ENCODE peak calls at places on chromosomes 4 and X, in six cellular contexts. G, Z, P, R, O and H are unnamed samples.

GRCh38 chr4:1379801-1380331 is 26.4 kb downstream of the NKX1-1 start:
- DNase-seq in O (no peak), G (no peak), P (no peak), R (no peak), Z (peak), H (no peak)

GRCh38 chr4:26863512-26863911 is 2.9 kb downstream of the STIM2 start:
- DNase-seq in G (no peak), O (no peak), R (no peak), P (no peak), Z (no peak), H (no peak)

GRCh38 chr4:133801858-133802257 is 399.7 kb downstream of the PABPC4L start:
- DNase-seq in O (no peak), P (no peak), R (no peak), G (peak), Z (no peak), H (no peak)

GRCh38 chr4:83783179-83783578 is 247.3 kb downstream of the GPAT3 start:
- DNase-seq in R (no peak), O (no peak), Z (no peak), G (no peak), P (no peak), H (no peak)

GRCh38 chr4:64899563-64899962 is 490.3 kb upstream of the TECRL start:
- DNase-seq in R (no peak), G (no peak), O (no peak), P (no peak), Z (no peak), H (no peak)

GRCh38 chr4:83272900-83273299 is 11.7 kb downstream of the COQ2 start:
- DNase-seq in G (no peak), Z (no peak), O (no peak), R (no peak), P (no peak), H (peak)

GRCh38 chrX:74119016-74119910 is 184.7 kb upstream of the ZCCHC13 start:
- DNase-seq in G (no peak), O (no peak), Z (no peak), P (no peak), R (no peak), H (no peak)

GRCh38 chrX:118751950-118752783 is 24.8 kb downstream of the IL13RA1 start:
- DNase-seq in O (no peak), Z (no peak), G (no peak), P (no peak), R (no peak), H (peak)

GRCh38 chrX:133045986-133046385 is 50.9 kb downstream of the USP26 start:
- DNase-seq in R (peak), Z (no peak), G (peak), P (peak), O (no peak), H (no peak)

GRCh38 chr4:56417396-56417795 is 18.0 kb downstream of the PPAT start:
- DNase-seq in Z (no peak), P (no peak), G (no peak), O (no peak), R (no peak), H (no peak)

GRCh38 chrX:25083661-25084060 is 67.9 kb upstream of the ARX start:
- DNase-seq in Z (no peak), R (peak), O (no peak), P (no peak), G (no peak), H (no peak)

GRCh38 chr4:20987191-20987590 is 286.9 kb downstream of the PACRGL start:
- DNase-seq in G (peak), Z (no peak), P (no peak), O (no peak), R (no peak), H (no peak)

GRCh38 chr4:155174668-155175067 is 33.8 kb upstream of the NPY2R start:
- DNase-seq in G (no peak), R (no peak), P (no peak), Z (no peak), O (no peak), H (no peak)
- TF ChIP-seq CREB1 in G (no peak), R (no peak), P (no peak), Z (no peak), O (no peak), H (no peak)

GRCh38 chr4:182337366-182337765 is 94.2 kb downstream of the TENM3 start:
- DNase-seq in G (no peak), O (no peak), Z (no peak), P (no peak), R (no peak), H (no peak)

GRCh38 chr4:182343435-182343834 is 100.2 kb downstream of the TENM3 start:
- DNase-seq in R (no peak), O (no peak), Z (no peak), G (peak), P (no peak), H (no peak)

GRCh38 chr4:182338059-182338458 is 94.9 kb downstream of the TENM3 start:
- DNase-seq in R (no peak), P (no peak), Z (no peak), G (no peak), O (no peak), H (no peak)

GRCh38 chr4:182338731-182339130 is 95.5 kb downstream of the TENM3 start:
- DNase-seq in O (no peak), P (no peak), G (no peak), R (no peak), Z (no peak), H (no peak)

GRCh38 chr4:182339246-182339645 is 96.0 kb downstream of the TENM3 start:
- DNase-seq in Z (peak), P (no peak), G (peak), R (no peak), O (peak), H (no peak)
- TF ChIP-seq CREB1 in Z (no peak), P (no peak), G (no peak), R (no peak), O (no peak), H (no peak)

GRCh38 chr4:161320377-161320776 is 843.4 kb downstream of the FSTL5 start:
- DNase-seq in Z (peak), G (peak), P (peak), O (peak), R (peak), H (no peak)
- TF ChIP-seq CREB1 in Z (no peak), G (no peak), P (no peak), O (no peak), R (no peak), H (no peak)

GRCh38 chrX:10055430-10055829 is 88.3 kb downstream of the CLDN34 start:
- DNase-seq in P (no peak), G (no peak), Z (no peak), R (no peak), O (no peak), H (no peak)

GRCh38 chrX:10054396-10054795 is 87.2 kb downstream of the CLDN34 start:
- DNase-seq in R (no peak), P (no peak), G (no peak), Z (no peak), O (no peak), H (no peak)

GRCh38 chrX:10050481-10050880 is 83.3 kb downstream of the CLDN34 start:
- DNase-seq in R (no peak), P (no peak), O (peak), Z (peak), G (peak), H (no peak)

GRCh38 chrX:10051866-10052265 is 84.7 kb downstream of the CLDN34 start:
- DNase-seq in Z (no peak), G (no peak), P (no peak), R (no peak), O (no peak), H (no peak)

DNA sequence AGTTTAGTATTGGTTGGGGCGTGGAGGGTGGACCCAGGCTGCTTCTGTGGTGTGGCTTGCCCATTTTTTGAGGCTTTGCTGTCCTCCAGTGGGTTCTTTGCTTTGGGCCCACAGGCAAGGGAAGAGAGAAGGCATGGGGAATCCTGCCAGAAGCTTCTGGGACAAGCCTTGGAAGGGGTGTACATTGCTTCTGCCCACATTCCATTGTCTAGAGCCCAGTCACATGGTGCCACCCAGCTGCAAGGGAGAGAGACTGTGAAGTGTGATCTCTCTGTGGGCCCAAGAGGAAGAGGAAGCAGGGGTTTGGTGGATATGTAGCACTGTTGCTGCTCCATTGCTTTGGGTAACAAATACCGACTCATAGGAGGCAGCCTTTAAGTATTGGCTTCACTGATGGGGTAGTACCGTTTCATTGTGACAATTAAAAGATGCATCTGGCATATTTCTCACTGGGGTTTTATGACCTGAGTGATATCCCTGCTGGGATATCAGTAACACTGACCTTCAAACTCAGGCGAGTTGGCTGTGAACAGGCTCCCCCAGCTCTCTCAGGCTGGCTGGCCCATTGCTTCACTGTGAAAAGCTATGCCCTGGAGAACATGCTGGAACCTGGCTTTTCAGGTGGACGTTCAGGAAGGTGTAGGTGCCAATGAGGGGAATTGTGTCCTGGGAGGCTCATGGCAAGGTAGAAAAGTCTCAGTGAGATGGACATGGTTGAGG is 85.9 kb downstream of the CLDN34 start:
- DNase-seq in O (no peak), G (no peak), P (no peak), R (no peak), Z (no peak), H (no peak)
- TF ChIP-seq CREB1 in O (no peak), G (no peak), P (no peak), R (no peak), Z (no peak), H (no peak)

GRCh38 chr4:41598580-41598979 is 60.6 kb downstream of the LIMCH1 start:
- DNase-seq in P (no peak), R (no peak), Z (no peak), O (no peak), G (no peak), H (no peak)

GRCh38 chr4:41597494-41597893 is 59.5 kb downstream of the LIMCH1 start:
- DNase-seq in G (no peak), Z (no peak), O (no peak), P (no peak), R (no peak), H (no peak)

GRCh38 chr4:41590591-41590990 is 52.6 kb downstream of the LIMCH1 start:
- DNase-seq in Z (no peak), R (no peak), P (no peak), O (no peak), G (no peak), H (no peak)

GRCh38 chr4:41599192-41599786 is 61.3 kb downstream of the LIMCH1 start:
- DNase-seq in G (no peak), P (no peak), R (no peak), O (no peak), Z (no peak), H (no peak)

DNA sequence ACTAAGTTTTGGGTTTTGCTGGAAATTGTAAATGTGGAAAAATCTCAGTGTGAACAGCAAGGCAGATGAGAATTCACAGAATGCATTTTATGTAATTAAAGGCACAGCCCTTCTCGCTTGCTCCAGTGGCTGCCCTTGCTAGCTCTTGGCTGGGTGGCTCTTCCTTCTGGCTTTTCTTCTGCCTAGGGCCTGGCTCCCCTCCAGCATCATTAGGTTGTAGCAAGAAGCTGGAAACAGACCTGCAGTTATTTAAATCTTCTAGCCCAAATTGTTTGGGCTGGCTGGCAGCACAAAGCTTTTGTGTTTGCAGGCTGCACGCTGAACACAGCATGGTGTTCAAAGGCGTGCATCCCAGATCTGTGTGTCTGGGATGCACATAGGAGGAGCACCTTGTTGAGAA is 56.5 kb downstream of the LIMCH1 start:
- DNase-seq in G (no peak), R (no peak), Z (no peak), P (no peak), O (no peak), H (no peak)
- TF ChIP-seq CREB1 in G (no peak), R (no peak), Z (no peak), P (no peak), O (no peak), H (no peak)

GRCh38 chrX:134459683-134460004 is 321 bp upstream of the HPRT1 start:
- DNase-seq in R (no peak), P (peak), G (no peak), O (no peak), Z (no peak), H (no peak)
- TF ChIP-seq CREB1 in R (no peak), P (no peak), G (no peak), O (no peak), Z (no peak), H (no peak)